ENCODE peak calls at places on chromosome 1, in eight cellular contexts. M is Jurkat, Clone E6-1; O is NCI-H2081; J is NCI-H1092 treated with DMSO at 0.1 percent for 48 hours; B is neural crest cell; P is dorsolateral prefrontal cortex; Y is GM23338; K is GM10248. E is an unnamed sample.

GRCh38 chr1:177340601-177341067 is 169.9 kb downstream of the BRINP2 start:
- DNase-seq in K (no peak), Y (no peak), B (no peak), M (no peak), O (no peak), J (no peak), P (no peak), E (no peak)

GRCh38 chr1:1171551-1172340 is 1.9 kb upstream of the TTLL10 start:
- DNase-seq in M (no peak), J (no peak), O (no peak), Y (peak), P (no peak), K (no peak), B (no peak), E (peak)

GRCh38 chr1:111290640-111291039 is at the start of gene CHIA:
- DNase-seq in M (no peak), Y (no peak), J (peak), B (no peak), P (no peak), K (no peak), O (peak), E (no peak)

GRCh38 chr1:83857108-83857507 is 141.8 kb downstream of the TTLL7 start:
- DNase-seq in Y (peak), K (no peak), P (no peak), O (peak), J (peak), M (peak), B (no peak), E (no peak)

GRCh38 chr1:1451696-1452364 is 2.3 kb downstream of the ATAD3C start:
- DNase-seq in K (no peak), J (no peak), Y (no peak), M (no peak), B (no peak), P (no peak), O (no peak), E (no peak)

GRCh38 chr1:243286409-243287127 is 30.7 kb downstream of the SDCCAG8 start:
- DNase-seq in B (no peak), K (no peak), J (no peak), O (no peak), M (peak), P (no peak), Y (no peak), E (no peak)

GRCh38 chr1:156961709-156962108 is 41.3 kb downstream of the LRRC71 start:
- DNase-seq in B (no peak), J (no peak), P (no peak), K (no peak), Y (peak), O (peak), M (peak), E (peak)

GRCh38 chr1:199010933-199011332 is 372.1 kb downstream of the PTPRC start:
- DNase-seq in Y (no peak), M (no peak), O (no peak), J (no peak), P (no peak), B (no peak), K (no peak), E (peak)

GRCh38 chr1:24996983-24997893 is 67.2 kb upstream of the RUNX3 start:
- DNase-seq in J (no peak), B (no peak), K (peak), P (peak), Y (no peak), O (no peak), M (peak), E (peak)

GRCh38 chr1:57729181-57729580 is 305.3 kb upstream of the DAB1 start:
- DNase-seq in M (no peak), O (no peak), J (no peak), K (no peak), P (no peak), Y (no peak), B (no peak), E (no peak)

GRCh38 chr1:45299981-45300668 is 26.6 kb upstream of the HPDL start:
- DNase-seq in P (peak), K (peak), M (peak), Y (peak), B (peak), J (peak), O (peak), E (peak)

GRCh38 chr1:114208659-114209215 is 55.1 kb upstream of the SYT6 start:
- DNase-seq in M (no peak), Y (no peak), J (no peak), B (no peak), P (no peak), O (no peak), K (no peak), E (no peak)

GRCh38 chr1:207941664-207942063 is 30.7 kb upstream of the CD34 start:
- DNase-seq in P (peak), J (peak), K (no peak), Y (no peak), O (peak), B (no peak), M (no peak), E (no peak)

GRCh38 chr1:215606564-215607168 is 39.6 kb downstream of the KCTD3 start:
- DNase-seq in K (no peak), J (no peak), Y (peak), B (no peak), M (no peak), P (no peak), O (peak), E (no peak)

GRCh38 chr1:4175566-4176405 is 275.7 kb upstream of the C1orf174 start:
- DNase-seq in K (no peak), Y (no peak), J (no peak), M (no peak), P (no peak), B (no peak), O (no peak), E (no peak)

GRCh38 chr1:204263240-204263848 is 49.6 kb upstream of the GOLT1A start:
- DNase-seq in Y (no peak), M (no peak), P (no peak), O (no peak), B (peak), J (no peak), K (no peak), E (no peak)

GRCh38 chr1:209041936-209042335 is 541.6 kb upstream of the CAMK1G start:
- DNase-seq in M (no peak), B (no peak), P (no peak), J (no peak), K (no peak), O (no peak), Y (no peak), E (no peak)

GRCh38 chr1:211698161-211699026 is 23.0 kb upstream of the NEK2 start:
- DNase-seq in K (peak), J (peak), O (peak), B (peak), P (peak), Y (peak), M (peak), E (peak)

GRCh38 chr1:25896266-25896665 is 10.0 kb downstream of the STMN1 start:
- DNase-seq in M (no peak), K (no peak), Y (no peak), J (peak), B (no peak), P (no peak), O (no peak), E (peak)

GRCh38 chr1:154318386-154318785 is 2.5 kb upstream of the AQP10 start:
- DNase-seq in O (no peak), J (no peak), M (no peak), B (no peak), Y (no peak), K (no peak), P (no peak), E (no peak)

E was measured in DND-41.